ENCODE peak calls at places on chromosomes 2 and 18, in four cellular contexts. H, G, S and O are unnamed samples.

GRCh38 chr18:64966667-64967066 is 784.1 kb upstream of the CDH7 start:
- DNase-seq in H (no peak), G (no peak), S (no peak), O (peak)

GRCh38 chr18:61589053-61589723 is 256.0 kb downstream of the CDH20 start:
- DNase-seq in H (no peak), G (no peak), S (no peak), O (no peak)

GRCh38 chr2:23545391-23545790 is 160.4 kb downstream of the KLHL29 start:
- DNase-seq in H (no peak), G (no peak), S (no peak), O (no peak)

GRCh38 chr2:220744861-220745260 is 827.2 kb downstream of the EPHA4 start:
- DNase-seq in H (no peak), G (no peak), S (no peak), O (no peak)

GRCh38 chr2:45771251-45771650 is 119.8 kb downstream of the PRKCE start:
- DNase-seq in H (no peak), G (no peak), S (no peak), O (peak)

GRCh38 chr2:187528042-187528441 is 26.2 kb downstream of the TFPI start:
- DNase-seq in H (no peak), G (no peak), S (no peak), O (no peak)

GRCh38 chr2:6290626-6291025 is 575.1 kb downstream of the CMPK2 start:
- DNase-seq in H (no peak), G (no peak), S (no peak), O (no peak)

GRCh38 chr2:157839162-157839801 is 36.8 kb downstream of the ACVR1 start:
- DNase-seq in H (no peak), G (no peak), S (no peak), O (no peak)

GRCh38 chr2:156803243-156803642 is 367.1 kb downstream of the GPD2 start:
- DNase-seq in H (no peak), G (no peak), S (no peak), O (no peak)

GRCh38 chr2:143083636-143084035 is 45.6 kb upstream of the ARHGAP15 start:
- DNase-seq in H (no peak), G (peak), S (no peak), O (no peak)

GRCh38 chr2:25402477-25402876 is 60.8 kb upstream of the DNMT3A start:
- DNase-seq in H (no peak), G (no peak), S (peak), O (no peak)

GRCh38 chr2:152594022-152594712 is 123.1 kb downstream of the PRPF40A start:
- DNase-seq in H (no peak), G (no peak), S (no peak), O (peak)

GRCh38 chr2:85804583-85804982 is 50.8 kb downstream of the ATOH8 start:
- DNase-seq in H (no peak), G (no peak), S (peak), O (no peak)

GRCh38 chr2:96174251-96175144 is 29.3 kb upstream of the DUSP2 start:
- DNase-seq in H (peak), G (no peak), S (peak), O (peak)

GRCh38 chr18:23716516-23716915 is 27.3 kb downstream of the LAMA3 start:
- DNase-seq in H (no peak), G (no peak), S (no peak), O (no peak)

GRCh38 chr2:126761256-126761980 is 105.5 kb downstream of the GYPC start:
- DNase-seq in H (no peak), G (no peak), S (no peak), O (peak)

GRCh38 chr2:10993001-10993481 is 81.3 kb downstream of the KCNF1 start:
- DNase-seq in H (no peak), G (no peak), S (no peak), O (no peak)

GRCh38 chr2:149094217-149095015 is 55.9 kb downstream of the LYPD6B start:
- DNase-seq in H (no peak), G (no peak), S (no peak), O (no peak)

GRCh38 chr2:135265960-135266490 is 213.9 kb downstream of the RAB3GAP1 start:
- DNase-seq in H (no peak), G (no peak), S (no peak), O (no peak)

GRCh38 chr18:59724116-59724515 is 26.9 kb upstream of the CCBE1 start:
- DNase-seq in H (no peak), G (no peak), S (no peak), O (no peak)

GRCh38 chr2:114442545-114442944 is at the start of gene DPP10:
- DNase-seq in H (peak), G (no peak), S (peak), O (peak)

GRCh38 chr2:164913640-164914346 is 41.5 kb downstream of the SLC38A11 start:
- DNase-seq in H (no peak), G (no peak), S (peak), O (no peak)

GRCh38 chr18:35376393-35376741 is 770 bp downstream of the ZNF396 start:
- DNase-seq in H (no peak), G (no peak), S (no peak), O (no peak)

GRCh38 chr2:163717474-163717873 is 18.3 kb downstream of the FIGN start:
- DNase-seq in H (no peak), G (no peak), S (no peak), O (no peak)

GRCh38 chr18:47898055-47898454 is 32.4 kb downstream of the SMAD2 start:
- DNase-seq in H (no peak), G (no peak), S (no peak), O (no peak)

GRCh38 chr2:41024806-41025205 is 572.9 kb upstream of the SLC8A1 start:
- DNase-seq in H (no peak), G (no peak), S (no peak), O (peak)

GRCh38 chr2:95273911-95274290 is 348 bp upstream of the PROM2 start:
- DNase-seq in H (no peak), G (no peak), S (no peak), O (no peak)

GRCh38 chr2:8674420-8675009 is 7.3 kb upstream of the ID2 start:
- DNase-seq in H (no peak), G (no peak), S (no peak), O (no peak)

GRCh38 chr2:47037678-47038077 is 117.4 kb downstream of the STPG4 start:
- DNase-seq in H (no peak), G (no peak), S (no peak), O (no peak)

GRCh38 chr2:146820672-146821071 is 1024.2 kb upstream of the ACVR2A start:
- DNase-seq in H (no peak), G (no peak), S (no peak), O (no peak)

GRCh38 chr18:23683671-23684070 is 5.6 kb upstream of the LAMA3 start:
- DNase-seq in H (no peak), G (no peak), S (no peak), O (no peak)

GRCh38 chr2:86107031-86107430 is 996 bp downstream of the PTCD3 start:
- DNase-seq in H (no peak), G (no peak), S (no peak), O (no peak)

GRCh38 chr18:56747032-56747658 is 96.0 kb downstream of the WDR7 start:
- DNase-seq in H (no peak), G (no peak), S (no peak), O (no peak)

GRCh38 chr18:24659837-24660720 is 199.6 kb downstream of the HRH4 start:
- DNase-seq in H (no peak), G (no peak), S (peak), O (no peak)

GRCh38 chr2:63882395-63883130 is 40.9 kb downstream of the UGP2 start:
- DNase-seq in H (no peak), G (no peak), S (peak), O (no peak)

GRCh38 chr2:26770986-26771586 is 7.0 kb downstream of the SLC35F6 start:
- DNase-seq in H (peak), G (no peak), S (no peak), O (peak)

GRCh38 chr2:102356381-102356712 is 751 bp downstream of the IL18R1 start:
- DNase-seq in H (no peak), G (no peak), S (no peak), O (no peak)

GRCh38 chr2:113872201-113872600 is 17.7 kb upstream of the ACTR3 start:
- DNase-seq in H (no peak), G (no peak), S (no peak), O (no peak)